ENCODE peak calls at places on chromosomes 16 and 17, in seven cellular contexts. One of them, this sample, is unnamed.

GRCh38 chr16:79543219-79543618 is 57.3 kb downstream of the MAF start:
- DNase-seq in C1 segment of cervical spinal cord: no peak
- DNase-seq in kidney: no peak
- DNase-seq in mucosa of descending colon: no peak
- DNase-seq in T-helper 1 cell: no peak
- DNase-seq in kidney tubule cell: no peak
- DNase-seq in astrocyte: no peak
- DNase-seq in this sample: no peak

GRCh38 chr17:30340957-30341356 is 7.1 kb upstream of the TMIGD1 start:
- DNase-seq in T-helper 1 cell: no peak
- DNase-seq in mucosa of descending colon: no peak
- DNase-seq in kidney: no peak
- DNase-seq in kidney tubule cell: no peak
- DNase-seq in astrocyte: no peak
- DNase-seq in C1 segment of cervical spinal cord: no peak
- DNase-seq in this sample: no peak

GRCh38 chr17:79011451-79012147 is 2.0 kb upstream of the CANT1 start:
- DNase-seq in astrocyte: peak
- DNase-seq in kidney tubule cell: peak
- DNase-seq in kidney: no peak
- DNase-seq in T-helper 1 cell: no peak
- DNase-seq in mucosa of descending colon: no peak
- DNase-seq in C1 segment of cervical spinal cord: no peak
- DNase-seq in this sample: peak

GRCh38 chr16:13702614-13703013 is 217.3 kb upstream of the ERCC4 start:
- DNase-seq in kidney tubule cell: no peak
- DNase-seq in mucosa of descending colon: no peak
- DNase-seq in C1 segment of cervical spinal cord: no peak
- DNase-seq in astrocyte: no peak
- DNase-seq in kidney: no peak
- DNase-seq in T-helper 1 cell: no peak
- DNase-seq in this sample: no peak

GRCh38 chr17:42562845-42563509 is 1.0 kb downstream of the COASY start:
- DNase-seq in kidney: peak
- DNase-seq in C1 segment of cervical spinal cord: no peak
- DNase-seq in T-helper 1 cell: no peak
- DNase-seq in astrocyte: no peak
- DNase-seq in mucosa of descending colon: no peak
- DNase-seq in kidney tubule cell: peak
- DNase-seq in this sample: peak

GRCh38 chr16:11310997-11311561 is 29.9 kb upstream of the PRM1 start:
- DNase-seq in mucosa of descending colon: no peak
- DNase-seq in C1 segment of cervical spinal cord: no peak
- DNase-seq in kidney tubule cell: no peak
- DNase-seq in T-helper 1 cell: no peak
- DNase-seq in astrocyte: no peak
- DNase-seq in kidney: no peak
- DNase-seq in this sample: no peak

GRCh38 chr17:4086041-4086483 is 56.8 kb downstream of the ZZEF1 start:
- DNase-seq in mucosa of descending colon: no peak
- DNase-seq in astrocyte: no peak
- DNase-seq in T-helper 1 cell: no peak
- DNase-seq in kidney tubule cell: no peak
- DNase-seq in C1 segment of cervical spinal cord: no peak
- DNase-seq in kidney: no peak
- DNase-seq in this sample: no peak

GRCh38 chr17:49516190-49516589 is 21.1 kb downstream of the NGFR start:
- DNase-seq in mucosa of descending colon: no peak
- DNase-seq in T-helper 1 cell: no peak
- DNase-seq in C1 segment of cervical spinal cord: no peak
- DNase-seq in astrocyte: no peak
- DNase-seq in kidney: peak
- DNase-seq in kidney tubule cell: no peak
- DNase-seq in this sample: peak

GRCh38 chr17:69179227-69179952 is 37.7 kb upstream of the ABCA6 start:
- DNase-seq in astrocyte: peak
- DNase-seq in kidney tubule cell: peak
- DNase-seq in kidney: no peak
- DNase-seq in mucosa of descending colon: no peak
- DNase-seq in C1 segment of cervical spinal cord: no peak
- DNase-seq in T-helper 1 cell: no peak
- DNase-seq in this sample: no peak

GRCh38 chr16:8966781-8967436 is 3.2 kb upstream of the USP7 start:
- DNase-seq in kidney: no peak
- DNase-seq in mucosa of descending colon: peak
- DNase-seq in T-helper 1 cell: no peak
- DNase-seq in kidney tubule cell: no peak
- DNase-seq in C1 segment of cervical spinal cord: no peak
- DNase-seq in astrocyte: no peak
- DNase-seq in this sample: no peak

GRCh38 chr16:11016993-11017392 is 72.6 kb downstream of the CLEC16A start:
- DNase-seq in C1 segment of cervical spinal cord: no peak
- DNase-seq in astrocyte: peak
- DNase-seq in mucosa of descending colon: peak
- DNase-seq in kidney tubule cell: peak
- DNase-seq in T-helper 1 cell: no peak
- DNase-seq in kidney: no peak
- DNase-seq in this sample: no peak

GRCh38 chr16:14139872-14140271 is 68.8 kb downstream of the MRTFB start:
- DNase-seq in kidney: no peak
- DNase-seq in T-helper 1 cell: no peak
- DNase-seq in mucosa of descending colon: no peak
- DNase-seq in astrocyte: no peak
- DNase-seq in kidney tubule cell: no peak
- DNase-seq in C1 segment of cervical spinal cord: no peak
- DNase-seq in this sample: no peak

GRCh38 chr17:39674702-39675389 is 6.6 kb downstream of the PNMT start:
- DNase-seq in kidney tubule cell: peak
- DNase-seq in kidney: peak
- DNase-seq in T-helper 1 cell: no peak
- DNase-seq in C1 segment of cervical spinal cord: no peak
- DNase-seq in astrocyte: no peak
- DNase-seq in mucosa of descending colon: peak
- DNase-seq in this sample: peak

GRCh38 chr17:78159575-78160158 is 8.7 kb upstream of the SYNGR2 start:
- DNase-seq in mucosa of descending colon: no peak
- DNase-seq in kidney tubule cell: peak
- DNase-seq in T-helper 1 cell: no peak
- DNase-seq in kidney: no peak
- DNase-seq in astrocyte: peak
- DNase-seq in C1 segment of cervical spinal cord: no peak
- DNase-seq in this sample: no peak

GRCh38 chr16:8565498-8565897 is 24.8 kb downstream of the TMEM114 start:
- DNase-seq in astrocyte: no peak
- DNase-seq in kidney: no peak
- DNase-seq in C1 segment of cervical spinal cord: no peak
- DNase-seq in T-helper 1 cell: no peak
- DNase-seq in mucosa of descending colon: no peak
- DNase-seq in kidney tubule cell: no peak
- DNase-seq in this sample: no peak